ENCODE peak calls at places on chromosomes 12 and 14, in eight cellular contexts. O is right atrium auricular region, F is tibial nerve, W is GM23248, L is lower lobe of right lung, J is NT2/D1, K is SK-N-SH, C is cardiac muscle cell. Z is an unnamed sample.

GRCh38 chr12:27142102-27142721 is 59.8 kb upstream of the C12orf71 start:
- DNase-seq in K (peak; percentile 58), W (peak; percentile 85), O (peak; percentile 79), C (peak; percentile 90), F (peak; percentile 30), J (peak; percentile 98), L (no peak), Z (peak; percentile 64)

GRCh38 chr14:88821378-88821777 is 3.1 kb upstream of the TTC8 start:
- DNase-seq in L (no peak), K (no peak), J (no peak), C (no peak), W (no peak), F (no peak), O (no peak), Z (no peak)

GRCh38 chr12:108633534-108634224 is at the start of gene SELPLG:
- DNase-seq in O (peak; percentile 73), K (no peak), C (no peak), J (no peak), W (no peak), L (peak; percentile 95), F (no peak), Z (no peak)

GRCh38 chr14:56810850-56811595 is 744 bp upstream of the OTX2 start:
- DNase-seq in K (no peak), F (no peak), L (no peak), J (no peak), W (no peak), O (no peak), C (no peak), Z (no peak)

GRCh38 chr14:21860172-21860571 is 186.6 kb upstream of the OR4E1 start:
- DNase-seq in J (peak; percentile 28), O (no peak), F (no peak), K (peak; percentile 5), L (no peak), C (peak; percentile 30), W (peak; percentile 8), Z (peak; percentile 22)

GRCh38 chr14:77003960-77004710 is 24.4 kb downstream of the IRF2BPL start:
- DNase-seq in K (no peak), F (no peak), W (peak; percentile 56), L (no peak), C (peak; percentile 55), J (no peak), O (no peak), Z (peak; percentile 56)

GRCh38 chr14:90693413-90693812 is 122.8 kb downstream of the TTC7B start:
- DNase-seq in O (no peak), L (no peak), W (no peak), C (no peak), F (no peak), J (no peak), K (no peak), Z (no peak)

GRCh38 chr14:71597955-71598659 is 334.1 kb upstream of the RGS6 start:
- DNase-seq in J (no peak), C (no peak), W (no peak), K (no peak), L (no peak), F (no peak), O (no peak), Z (no peak)

GRCh38 chr12:21865846-21866245 is 75.4 kb downstream of the ABCC9 start:
- DNase-seq in W (no peak), J (no peak), C (no peak), F (no peak), L (no peak), O (no peak), K (no peak), Z (no peak)

GRCh38 chr14:99800781-99801180 is 7.6 kb downstream of the EML1 start:
- DNase-seq in J (no peak), K (no peak), O (no peak), C (no peak), F (no peak), W (no peak), L (no peak), Z (no peak)

GRCh38 chr12:57623385-57623784 is 9.6 kb downstream of the B4GALNT1 start:
- DNase-seq in F (no peak), K (no peak), W (no peak), C (no peak), L (no peak), O (no peak), J (no peak), Z (no peak)

GRCh38 chr12:57620936-57621496 is 9.8 kb downstream of the ARHGEF25 start:
- DNase-seq in L (no peak), O (no peak), W (peak; percentile 44), K (peak; percentile 59), J (no peak), C (no peak), F (no peak), Z (no peak)

GRCh38 chr12:57622293-57623245 is 10.4 kb downstream of the B4GALNT1 start:
- DNase-seq in J (no peak), F (no peak), L (no peak), O (no peak), C (no peak), W (no peak), K (no peak), Z (no peak)

GRCh38 chr12:57620245-57620935 is 9.2 kb downstream of the ARHGEF25 start:
- DNase-seq in J (no peak), W (no peak), C (no peak), K (no peak), F (no peak), L (no peak), O (no peak), Z (no peak)

DNA sequence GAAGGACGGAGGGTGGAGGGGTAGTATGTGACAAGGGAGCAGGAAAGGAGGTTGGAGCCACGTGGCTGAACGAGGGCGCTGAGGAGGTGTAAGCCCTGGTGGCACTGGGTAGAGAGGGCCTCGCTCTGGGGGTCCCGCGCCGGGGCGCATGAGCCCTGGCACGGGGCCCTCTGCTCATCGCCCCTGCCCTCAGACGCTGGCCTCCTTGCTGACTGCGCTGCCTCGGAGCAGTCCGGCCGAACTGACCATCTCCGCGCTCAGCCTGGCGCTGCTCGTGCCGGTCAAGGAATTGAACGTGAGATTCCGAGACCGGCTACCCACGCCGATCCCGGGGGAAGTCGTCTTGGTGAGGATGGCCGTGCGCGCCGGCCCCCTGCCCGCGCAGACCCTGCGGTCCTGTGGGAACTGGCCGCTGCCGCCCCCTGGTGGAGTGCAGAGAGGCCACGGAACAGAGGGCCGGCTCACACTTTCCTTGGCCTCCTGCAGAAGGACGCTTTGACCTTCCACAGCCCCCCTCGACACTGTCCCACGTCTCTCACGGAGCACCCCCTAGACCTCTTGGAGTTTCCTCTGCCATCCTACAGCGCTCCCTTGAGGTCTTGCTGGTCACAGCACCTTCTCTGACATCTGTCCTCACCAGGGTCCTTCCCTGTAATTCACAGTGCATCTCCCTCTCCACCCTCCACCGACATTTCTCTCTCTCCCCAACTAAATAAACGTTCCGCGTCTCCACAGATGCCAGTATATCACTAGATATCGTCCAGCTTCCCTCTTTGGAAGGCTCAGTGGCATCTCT is 10.5 kb downstream of the ARHGEF25 start:
- DNase-seq in C (peak; percentile 53), O (no peak), L (peak; percentile 74), W (peak; percentile 61), K (peak; percentile 96), F (no peak), J (no peak), Z (no peak)
- H3K27me3 ChIP-seq in C (peaks cover 100% of the 10 kb centered on the region), O (peaks cover 11% of the 10 kb centered on the region), L (peaks cover 88% of the 10 kb centered on the region), W (peaks cover 14% of the 10 kb centered on the region), K (no peaks in the 10 kb centered on the region), F (no peaks in the 10 kb centered on the region), J (no peaks in the 10 kb centered on the region), Z (peaks cover 11% of the 10 kb centered on the region)

GRCh38 chr14:105862581-105863239 is 336.3 kb downstream of the TMEM121 start:
- DNase-seq in K (no peak), W (no peak), J (no peak), O (no peak), F (peak; percentile 3), L (no peak), C (no peak), Z (no peak)
- H3K27me3 ChIP-seq in K (no peaks in the 10 kb centered on the region), W (no peaks in the 10 kb centered on the region), J (no peaks in the 10 kb centered on the region), O (no peaks in the 10 kb centered on the region), F (no peaks in the 10 kb centered on the region), L (peaks cover 24% of the 10 kb centered on the region), C (no peaks in the 10 kb centered on the region), Z (no peaks in the 10 kb centered on the region)

DNA sequence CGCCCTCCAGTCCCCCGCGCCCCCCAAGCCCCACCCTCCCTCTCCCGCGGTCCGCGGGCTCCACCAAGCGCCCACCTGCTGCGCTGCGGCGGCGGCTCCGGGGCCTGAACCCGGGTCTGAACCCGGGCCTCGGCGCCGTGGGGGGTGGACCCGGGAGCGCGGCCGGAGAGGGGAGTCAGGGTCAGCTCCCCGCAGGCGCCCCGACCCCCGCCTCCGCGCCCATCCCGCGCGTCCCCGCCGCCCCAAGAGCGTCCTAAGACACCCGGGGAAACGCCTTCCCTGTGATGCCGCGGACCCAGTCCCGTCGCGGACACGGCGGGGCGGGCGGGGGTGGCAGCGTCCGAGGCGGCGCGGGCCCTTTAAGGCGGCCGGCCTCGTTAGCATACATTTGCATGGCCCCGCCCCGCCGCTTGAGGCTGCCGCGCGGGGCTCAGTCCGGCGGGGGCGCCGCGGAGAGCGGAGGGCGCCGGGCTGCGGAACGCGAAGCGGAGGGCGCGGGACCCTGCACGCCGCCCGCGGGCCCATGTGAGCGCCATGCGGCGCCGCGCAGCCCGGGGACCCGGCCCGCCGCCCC is at the start of gene MMP17:
- DNase-seq in L (no peak), J (peak; percentile 52), O (no peak), F (peak; percentile 43), K (peak; percentile 90), C (peak; percentile 72), W (peak; percentile 94), Z (peak; percentile 34)
- H3K27me3 ChIP-seq in L (peaks cover 55% of the 10 kb centered on the region), J (peaks cover 6% of the 10 kb centered on the region), O (peaks cover 7% of the 10 kb centered on the region), F (no peaks in the 10 kb centered on the region), K (no peaks in the 10 kb centered on the region), C (peaks cover 72% of the 10 kb centered on the region), W (no peaks in the 10 kb centered on the region), Z (no peaks in the 10 kb centered on the region)

GRCh38 chr12:62738611-62739010 is 196.3 kb downstream of the PPM1H start:
- DNase-seq in J (no peak), L (no peak), W (no peak), F (no peak), C (no peak), K (no peak), O (no peak), Z (no peak)
- H3K27me3 ChIP-seq in J (no peaks in the 10 kb centered on the region), L (no peaks in the 10 kb centered on the region), W (no peaks in the 10 kb centered on the region), F (no peaks in the 10 kb centered on the region), C (no peaks in the 10 kb centered on the region), K (no peaks in the 10 kb centered on the region), O (no peaks in the 10 kb centered on the region), Z (no peaks in the 10 kb centered on the region)

Z was measured in mammary epithelial cell.